ENCODE peak calls at places on chromosomes 16 and 17, in nine cellular contexts. Z, Y, T, U, M, E, J, P and C are unnamed samples.

GRCh38 chr17:1351967-1352366 is 48.1 kb downstream of the YWHAE start:
- DNase-seq in Z (no peak), Y (no peak), T (no peak), U (no peak), M (no peak), E (no peak), J (no peak), P (no peak), C (no peak)

GRCh38 chr17:21249911-21250703 is 3.1 kb downstream of the NATD1 start:
- DNase-seq in Z (no peak), Y (no peak), T (no peak), U (no peak), M (no peak), E (no peak), J (no peak), P (no peak), C (no peak)

GRCh38 chr16:2591476-2592240 is 53.8 kb downstream of the PDPK1 start:
- DNase-seq in Z (no peak), Y (no peak), T (no peak), U (no peak), M (no peak), E (no peak), J (no peak), P (no peak), C (no peak)

GRCh38 chr16:68463904-68464303 is 15.6 kb upstream of the SMPD3 start:
- DNase-seq in Z (no peak), Y (no peak), T (no peak), U (no peak), M (no peak), E (no peak), J (no peak), P (no peak), C (no peak)

GRCh38 chr16:88806491-88807111 is 3.0 kb downstream of the CDT1 start:
- DNase-seq in Z (no peak), Y (no peak), T (no peak), U (no peak), M (no peak), E (no peak), J (no peak), P (no peak), C (no peak)

GRCh38 chr17:51185763-51186332 is 19.6 kb downstream of the NME2 start:
- DNase-seq in Z (no peak), Y (no peak), T (no peak), U (no peak), M (no peak), E (no peak), J (no peak), P (no peak), C (no peak)

GRCh38 chr17:12256380-12256995 is 235.8 kb downstream of the MAP2K4 start:
- DNase-seq in Z (no peak), Y (no peak), T (peak; percentile 76), U (no peak), M (peak; percentile 70), E (peak; percentile 70), J (peak; percentile 2), P (peak; percentile 44), C (no peak)

GRCh38 chr16:49651980-49652379 is 203.9 kb downstream of the ZNF423 start:
- DNase-seq in Z (no peak), Y (no peak), T (no peak), U (no peak), M (no peak), E (no peak), J (no peak), P (no peak), C (no peak)

GRCh38 chr16:47392114-47392513 is 68.7 kb downstream of the ITFG1 start:
- DNase-seq in Z (no peak), Y (no peak), T (no peak), U (no peak), M (no peak), E (peak; percentile 28), J (peak; percentile 87), P (no peak), C (peak; percentile 87)

GRCh38 chr17:1110844-1111598 is 68.8 kb downstream of the ABR start:
- DNase-seq in Z (peak; percentile 89), Y (no peak), T (peak; percentile 85), U (no peak), M (peak; percentile 79), E (peak; percentile 57), J (no peak), P (peak; percentile 60), C (peak; percentile 63)

GRCh38 chr16:69890114-69890890 is 60.8 kb upstream of the CLEC18A start:
- DNase-seq in Z (peak; percentile 63), Y (no peak), T (peak; percentile 69), U (no peak), M (peak; percentile 47), E (peak; percentile 80), J (no peak), P (no peak), C (no peak)

GRCh38 chr16:18833707-18834505 is 32.6 kb upstream of the ARL6IP1 start:
- DNase-seq in Z (no peak), Y (no peak), T (no peak), U (no peak), M (no peak), E (no peak), J (peak; percentile 4), P (no peak), C (no peak)

GRCh38 chr16:245105-245504 is 10.5 kb downstream of the FAM234A start:
- DNase-seq in Z (no peak), Y (no peak), T (no peak), U (no peak), M (no peak), E (no peak), J (no peak), P (no peak), C (no peak)